ENCODE peak calls at places on chromosomes 5 and 9, in four cellular contexts. O is activated CD4-positive, alpha-beta T cell treated with anti-CD3 and anti-CD28 coated beads, Interleukin-2, amount 10 ng/mL, durations not matched to agents 7 days and 5 days; Y is NCI-H1092; D is globus pallidus. R is an unnamed sample.

GRCh38 chr5:17077447-17078233 is 139.8 kb upstream of the BASP1 start:
- DNase-seq in D (no peak), O (no peak), Y (no peak), R (no peak)

GRCh38 chr9:80797841-80798688 is 891.3 kb downstream of the TLE1 start:
- DNase-seq in Y (peak), D (peak), O (no peak), R (peak)

GRCh38 chr5:33479321-33479720 is 38.6 kb downstream of the TARS1 start:
- DNase-seq in O (no peak), Y (no peak), D (no peak), R (no peak)

GRCh38 chr5:140131967-140132409 is 6.3 kb downstream of the IGIP start:
- DNase-seq in O (no peak), D (no peak), Y (no peak), R (no peak)

GRCh38 chr9:35350212-35350611 is 139.7 kb upstream of the RUSC2 start:
- DNase-seq in O (no peak), Y (no peak), D (peak), R (no peak)

GRCh38 chr9:114371986-114372917 is 15.5 kb downstream of the AKNA start:
- DNase-seq in D (no peak), O (peak), Y (no peak), R (no peak)

GRCh38 chr5:61309115-61309514 is 22.9 kb upstream of the ZSWIM6 start:
- DNase-seq in O (no peak), D (no peak), Y (no peak), R (no peak)

GRCh38 chr5:145984072-145984471 is 47.7 kb downstream of the SH3RF2 start:
- DNase-seq in D (peak), O (no peak), Y (no peak), R (no peak)

GRCh38 chr9:138023394-138024124 is 146.0 kb downstream of the CACNA1B start:
- DNase-seq in O (no peak), D (peak), Y (peak), R (no peak)

GRCh38 chr5:80182802-80183645 is 72.8 kb downstream of the SERINC5 start:
- DNase-seq in O (no peak), Y (no peak), D (no peak), R (no peak)

GRCh38 chr5:142290574-142291299 is 34.1 kb downstream of the SPRY4 start:
- DNase-seq in D (no peak), O (no peak), Y (peak), R (peak)

GRCh38 chr5:39758426-39758825 is 333.6 kb upstream of the DAB2 start:
- DNase-seq in Y (no peak), O (no peak), D (no peak), R (no peak)

GRCh38 chr9:93950619-93951601 is 4.2 kb downstream of the BARX1 start:
- DNase-seq in Y (no peak), D (no peak), O (no peak), R (no peak)

GRCh38 chr5:145221416-145221815 is 613.7 kb downstream of the PRELID2 start:
- DNase-seq in O (no peak), D (no peak), Y (no peak), R (no peak)

GRCh38 chr5:107458322-107458721 is 212.4 kb downstream of the EFNA5 start:
- DNase-seq in D (no peak), Y (no peak), O (no peak), R (no peak)

GRCh38 chr5:168881427-168882149 is 302.4 kb upstream of the PANK3 start:
- DNase-seq in Y (no peak), O (no peak), D (no peak), R (no peak)

GRCh38 chr9:125538092-125538473 is 168.9 kb downstream of the MAPKAP1 start:
- DNase-seq in Y (peak), O (no peak), D (no peak), R (no peak)

GRCh38 chr5:57072218-57072892 is 101.5 kb upstream of the GPBP1 start:
- DNase-seq in Y (no peak), O (no peak), D (no peak), R (no peak)

GRCh38 chr5:56632199-56632598 is 183.2 kb upstream of the MAP3K1 start:
- DNase-seq in Y (no peak), O (no peak), D (no peak), R (no peak)

GRCh38 chr5:30539004-30539634 is 654.4 kb upstream of the CDH6 start:
- DNase-seq in Y (no peak), O (no peak), D (peak), R (no peak)

GRCh38 chr9:5783982-5784381 is 48.9 kb downstream of the ERMP1 start:
- DNase-seq in O (no peak), D (no peak), Y (no peak), R (no peak)

GRCh38 chr5:61186634-61187033 is 24.4 kb upstream of the SMIM15 start:
- DNase-seq in Y (no peak), D (no peak), O (no peak), R (no peak)

GRCh38 chr5:111641533-111642230 is 115.3 kb downstream of the NREP start:
- DNase-seq in Y (no peak), O (no peak), D (no peak), R (no peak)

GRCh38 chr5:128649183-128649582 is 111.1 kb upstream of the FBN2 start:
- DNase-seq in D (no peak), Y (no peak), O (no peak), R (no peak)

GRCh38 chr5:155091063-155091648 is 77.6 kb downstream of the KIF4B start:
- DNase-seq in O (no peak), Y (no peak), D (no peak), R (no peak)

GRCh38 chr5:3384531-3384930 is 211.1 kb upstream of the IRX1 start:
- DNase-seq in O (no peak), D (no peak), Y (no peak), R (no peak)

GRCh38 chr9:104961238-104961637 is 33.3 kb upstream of the ABCA1 start:
- DNase-seq in O (peak), Y (no peak), D (no peak), R (no peak)

GRCh38 chr5:169626779-169627178 is 10.3 kb upstream of the DOCK2 start:
- DNase-seq in D (no peak), O (no peak), Y (no peak), R (no peak)

GRCh38 chr9:4099961-4100360 is 199.9 kb downstream of the GLIS3 start:
- DNase-seq in O (no peak), Y (no peak), D (no peak), R (no peak)

GRCh38 chr9:79193001-79193400 is 378.8 kb upstream of the TLE4 start:
- DNase-seq in Y (no peak), D (no peak), O (no peak), R (no peak)

GRCh38 chr5:89498699-89499098 is 615.7 kb upstream of the MEF2C start:
- DNase-seq in D (no peak), Y (no peak), O (no peak), R (no peak)

GRCh38 chr5:168793844-168794837 is 215.0 kb upstream of the PANK3 start:
- DNase-seq in Y (no peak), D (peak), O (no peak), R (no peak)

GRCh38 chr5:111075520-111075919 is 4.0 kb downstream of the TSLP start:
- DNase-seq in O (no peak), Y (no peak), D (no peak), R (no peak)

GRCh38 chr5:1430121-1430795 is 15.0 kb downstream of the SLC6A3 start:
- DNase-seq in Y (no peak), O (no peak), D (no peak), R (no peak)

GRCh38 chr9:73080110-73080683 is 71.5 kb upstream of the ANXA1 start:
- DNase-seq in O (no peak), D (peak), Y (no peak), R (no peak)

GRCh38 chr9:93114984-93115335 is 18.9 kb downstream of the CARD19 start:
- DNase-seq in D (no peak), O (no peak), Y (no peak), R (no peak)

GRCh38 chr5:74865293-74865798 is 841 bp downstream of the FAM169A start:
- DNase-seq in D (peak), Y (no peak), O (peak), R (peak)

GRCh38 chr9:100473271-100474081 is 527 bp downstream of the TMEFF1 start:
- DNase-seq in D (peak), O (peak), Y (peak), R (no peak)

GRCh38 chr5:171874210-171874609 is 88.6 kb downstream of the SMIM23 start:
- DNase-seq in Y (no peak), D (no peak), O (no peak), R (no peak)

R was measured in cerebellar cortex.